ENCODE peak calls at places on chromosome 3, in ten cellular contexts. One of them, this sample, is unnamed.

GRCh38 chr3:177740270-177740669 is 543.0 kb upstream of the TBL1XR1 start:
- DNase-seq in stomach: no peak
- DNase-seq in GM06990: no peak
- DNase-seq in adrenal gland: no peak
- DNase-seq in fibroblast of lung: no peak
- DNase-seq in hepatocyte: no peak
- DNase-seq in HepG2: no peak
- DNase-seq in heart right ventricle: no peak
- DNase-seq in fibroblast of pulmonary artery: no peak
- DNase-seq in Peyer's patch: no peak
- DNase-seq in this sample: no peak

GRCh38 chr3:25856902-25857518 is 67.1 kb downstream of the OXSM start:
- DNase-seq in stomach: no peak
- DNase-seq in GM06990: no peak
- DNase-seq in adrenal gland: no peak
- DNase-seq in fibroblast of lung: peak
- DNase-seq in hepatocyte: peak
- DNase-seq in HepG2: peak
- DNase-seq in heart right ventricle: no peak
- DNase-seq in fibroblast of pulmonary artery: peak
- DNase-seq in Peyer's patch: peak
- DNase-seq in this sample: no peak

GRCh38 chr3:10437995-10438901 is 67.1 kb downstream of the ATP2B2 start:
- DNase-seq in stomach: no peak
- DNase-seq in GM06990: no peak
- DNase-seq in adrenal gland: no peak
- DNase-seq in fibroblast of lung: peak
- DNase-seq in hepatocyte: no peak
- DNase-seq in HepG2: no peak
- DNase-seq in heart right ventricle: no peak
- DNase-seq in fibroblast of pulmonary artery: peak
- DNase-seq in Peyer's patch: no peak
- DNase-seq in this sample: no peak

GRCh38 chr3:33915796-33916589 is 117.6 kb downstream of the PDCD6IP start:
- DNase-seq in stomach: no peak
- DNase-seq in GM06990: no peak
- DNase-seq in adrenal gland: peak
- DNase-seq in fibroblast of lung: peak
- DNase-seq in hepatocyte: no peak
- DNase-seq in HepG2: peak
- DNase-seq in heart right ventricle: peak
- DNase-seq in fibroblast of pulmonary artery: peak
- DNase-seq in Peyer's patch: no peak
- DNase-seq in this sample: no peak

GRCh38 chr3:111895079-111895478 is 36.0 kb downstream of the PHLDB2 start:
- DNase-seq in stomach: no peak
- DNase-seq in GM06990: no peak
- DNase-seq in adrenal gland: no peak
- DNase-seq in fibroblast of lung: peak
- DNase-seq in hepatocyte: no peak
- DNase-seq in HepG2: peak
- DNase-seq in heart right ventricle: no peak
- DNase-seq in fibroblast of pulmonary artery: peak
- DNase-seq in Peyer's patch: no peak
- DNase-seq in this sample: no peak

GRCh38 chr3:48952510-48953118 is 34.0 kb downstream of the ARIH2 start:
- DNase-seq in stomach: peak
- DNase-seq in GM06990: no peak
- DNase-seq in adrenal gland: no peak
- DNase-seq in fibroblast of lung: no peak
- DNase-seq in hepatocyte: peak
- DNase-seq in HepG2: peak
- DNase-seq in heart right ventricle: peak
- DNase-seq in fibroblast of pulmonary artery: peak
- DNase-seq in Peyer's patch: peak
- DNase-seq in this sample: no peak

GRCh38 chr3:43426388-43426787 is 140.0 kb downstream of the SNRK start:
- DNase-seq in stomach: no peak
- DNase-seq in GM06990: no peak
- DNase-seq in adrenal gland: peak
- DNase-seq in fibroblast of lung: no peak
- DNase-seq in hepatocyte: no peak
- DNase-seq in HepG2: no peak
- DNase-seq in heart right ventricle: peak
- DNase-seq in fibroblast of pulmonary artery: no peak
- DNase-seq in Peyer's patch: no peak
- DNase-seq in this sample: no peak

GRCh38 chr3:63807901-63808589 is 11.1 kb upstream of the C3orf49 start:
- DNase-seq in stomach: no peak
- DNase-seq in GM06990: no peak
- DNase-seq in adrenal gland: no peak
- DNase-seq in fibroblast of lung: no peak
- DNase-seq in hepatocyte: no peak
- DNase-seq in HepG2: no peak
- DNase-seq in heart right ventricle: no peak
- DNase-seq in fibroblast of pulmonary artery: peak
- DNase-seq in Peyer's patch: no peak
- DNase-seq in this sample: no peak

GRCh38 chr3:117036259-117036799 is 326.8 kb downstream of the TUSC7 start:
- DNase-seq in stomach: no peak
- DNase-seq in GM06990: no peak
- DNase-seq in adrenal gland: peak
- DNase-seq in fibroblast of lung: peak
- DNase-seq in hepatocyte: peak
- DNase-seq in HepG2: no peak
- DNase-seq in heart right ventricle: no peak
- DNase-seq in fibroblast of pulmonary artery: peak
- DNase-seq in Peyer's patch: peak
- DNase-seq in this sample: no peak

GRCh38 chr3:36894924-36895323 is 49.9 kb downstream of the TRANK1 start:
- DNase-seq in stomach: no peak
- DNase-seq in GM06990: no peak
- DNase-seq in adrenal gland: no peak
- DNase-seq in fibroblast of lung: no peak
- DNase-seq in hepatocyte: no peak
- DNase-seq in HepG2: no peak
- DNase-seq in heart right ventricle: no peak
- DNase-seq in fibroblast of pulmonary artery: no peak
- DNase-seq in Peyer's patch: no peak
- DNase-seq in this sample: no peak

GRCh38 chr3:36892457-36893136 is 52.3 kb downstream of the TRANK1 start:
- DNase-seq in stomach: no peak
- DNase-seq in GM06990: no peak
- DNase-seq in adrenal gland: no peak
- DNase-seq in fibroblast of lung: no peak
- DNase-seq in hepatocyte: no peak
- DNase-seq in HepG2: no peak
- DNase-seq in heart right ventricle: no peak
- DNase-seq in fibroblast of pulmonary artery: no peak
- DNase-seq in Peyer's patch: no peak
- DNase-seq in this sample: no peak

GRCh38 chr3:36893137-36893557 is 51.7 kb downstream of the TRANK1 start:
- DNase-seq in stomach: no peak
- DNase-seq in GM06990: no peak
- DNase-seq in adrenal gland: peak
- DNase-seq in fibroblast of lung: peak
- DNase-seq in hepatocyte: peak
- DNase-seq in HepG2: no peak
- DNase-seq in heart right ventricle: no peak
- DNase-seq in fibroblast of pulmonary artery: peak
- DNase-seq in Peyer's patch: peak
- DNase-seq in this sample: no peak

GRCh38 chr3:36891651-36892268 is 53.1 kb downstream of the TRANK1 start:
- DNase-seq in stomach: no peak
- DNase-seq in GM06990: peak
- DNase-seq in adrenal gland: peak
- DNase-seq in fibroblast of lung: no peak
- DNase-seq in hepatocyte: no peak
- DNase-seq in HepG2: no peak
- DNase-seq in heart right ventricle: peak
- DNase-seq in fibroblast of pulmonary artery: no peak
- DNase-seq in Peyer's patch: peak
- DNase-seq in this sample: no peak

DNA sequence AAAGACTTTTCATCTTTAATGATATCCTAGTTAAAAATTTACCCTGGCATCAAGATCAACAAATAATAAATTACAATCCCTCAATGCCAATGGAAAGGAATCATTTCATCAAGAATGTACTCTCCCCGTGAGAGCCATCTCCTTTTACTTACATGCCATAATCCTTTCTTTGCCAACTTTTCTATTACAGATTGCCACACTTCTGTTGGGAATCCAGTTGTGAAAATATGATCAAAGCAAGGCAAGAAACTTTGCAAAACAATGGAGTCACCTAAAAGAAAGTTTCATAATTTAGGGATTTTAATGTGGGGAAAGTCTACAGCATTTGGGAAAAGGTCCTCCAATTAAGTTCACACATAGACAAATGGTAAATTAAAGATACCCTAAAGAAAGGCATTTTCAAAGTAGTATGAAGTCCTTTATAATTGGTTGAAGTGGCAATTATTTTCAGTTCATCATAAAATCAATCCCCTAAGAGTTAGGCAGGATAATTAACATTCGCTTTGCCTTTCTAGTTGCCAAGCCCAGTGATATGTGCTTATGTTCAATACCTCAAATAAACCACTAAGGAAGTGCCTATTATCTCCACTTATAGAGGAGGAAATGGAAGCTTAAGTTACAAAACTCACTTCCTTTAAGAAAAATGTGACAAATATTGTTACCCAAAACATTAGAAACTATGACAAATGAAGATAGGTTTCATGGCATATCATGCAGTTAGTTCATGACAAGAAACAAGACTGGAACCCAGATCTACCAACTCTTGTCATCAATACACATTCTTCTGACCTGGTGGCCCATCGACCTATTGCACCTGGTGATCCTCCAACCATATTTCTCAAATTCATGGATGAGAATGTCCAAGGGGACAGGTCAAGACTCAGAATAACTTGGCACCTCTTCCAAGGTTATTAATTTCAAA is 49.1 kb downstream of the TRANK1 start:
- DNase-seq in stomach: no peak
- DNase-seq in GM06990: no peak
- DNase-seq in adrenal gland: no peak
- DNase-seq in fibroblast of lung: no peak
- DNase-seq in hepatocyte: no peak
- DNase-seq in HepG2: no peak
- DNase-seq in heart right ventricle: no peak
- DNase-seq in fibroblast of pulmonary artery: peak
- DNase-seq in Peyer's patch: no peak
- DNase-seq in this sample: no peak
- H3K4me3 ChIP-seq in stomach: no peak
- H3K4me3 ChIP-seq in GM06990: no peak
- H3K4me3 ChIP-seq in adrenal gland: no peak
- H3K4me3 ChIP-seq in fibroblast of lung: no peak
- H3K4me3 ChIP-seq in hepatocyte: no peak
- H3K4me3 ChIP-seq in HepG2: no peak
- H3K4me3 ChIP-seq in heart right ventricle: no peak
- H3K4me3 ChIP-seq in fibroblast of pulmonary artery: no peak
- H3K4me3 ChIP-seq in Peyer's patch: no peak
- H3K4me3 ChIP-seq in this sample: no peak

DNA sequence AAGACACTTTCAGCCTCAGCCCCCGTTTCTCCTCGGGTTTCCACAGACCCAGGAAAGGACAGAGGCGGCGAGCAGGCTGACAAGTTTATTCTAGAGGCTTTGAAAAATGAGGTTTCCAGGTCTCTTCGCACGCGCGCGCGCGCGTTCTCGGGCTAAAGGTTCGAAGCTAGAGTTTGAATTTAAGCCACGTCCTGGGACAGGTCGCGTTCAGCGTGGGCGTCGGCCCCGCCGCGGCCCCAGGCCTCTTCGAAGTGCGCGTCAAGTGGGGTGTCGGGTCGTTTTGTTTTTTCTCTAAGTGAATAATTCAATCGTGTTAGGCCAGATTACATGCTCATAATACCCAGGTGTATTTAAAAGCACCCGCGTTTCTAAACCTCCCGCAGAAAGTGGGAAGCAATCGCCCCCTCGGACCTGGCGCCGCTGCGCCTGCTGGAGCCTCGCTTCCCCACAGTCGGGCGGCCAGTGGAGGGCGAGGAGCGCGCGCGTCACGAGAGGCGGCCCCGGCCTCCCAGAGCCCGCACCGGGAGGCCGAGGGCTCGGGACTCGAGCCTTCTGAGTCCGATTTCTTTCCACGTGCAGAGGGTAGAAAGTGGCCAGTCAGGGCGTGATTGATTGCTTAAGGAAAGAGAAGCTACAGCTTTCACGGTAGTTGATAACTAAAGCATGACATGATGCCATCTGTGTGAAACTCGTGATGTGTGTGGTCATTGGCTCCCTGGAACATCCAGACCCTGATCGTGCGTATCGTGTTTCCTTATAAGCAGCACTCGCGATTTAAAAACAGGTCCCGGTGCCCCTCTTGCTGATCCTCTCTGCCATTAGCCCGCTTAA is 15.8 kb upstream of the SOX2 start:
- DNase-seq in stomach: peak
- DNase-seq in GM06990: no peak
- DNase-seq in adrenal gland: no peak
- DNase-seq in fibroblast of lung: no peak
- DNase-seq in hepatocyte: peak
- DNase-seq in HepG2: no peak
- DNase-seq in heart right ventricle: no peak
- DNase-seq in fibroblast of pulmonary artery: no peak
- DNase-seq in Peyer's patch: no peak
- DNase-seq in this sample: no peak
- TF ChIP-seq CTCF in stomach: no peak
- TF ChIP-seq CTCF in GM06990: no peak
- TF ChIP-seq CTCF in adrenal gland: no peak
- TF ChIP-seq CTCF in fibroblast of lung: no peak
- TF ChIP-seq CTCF in hepatocyte: no peak
- TF ChIP-seq CTCF in HepG2: no peak
- TF ChIP-seq CTCF in heart right ventricle: no peak
- TF ChIP-seq CTCF in fibroblast of pulmonary artery: no peak
- TF ChIP-seq CTCF in Peyer's patch: no peak
- TF ChIP-seq CTCF in this sample: no peak

DNA sequence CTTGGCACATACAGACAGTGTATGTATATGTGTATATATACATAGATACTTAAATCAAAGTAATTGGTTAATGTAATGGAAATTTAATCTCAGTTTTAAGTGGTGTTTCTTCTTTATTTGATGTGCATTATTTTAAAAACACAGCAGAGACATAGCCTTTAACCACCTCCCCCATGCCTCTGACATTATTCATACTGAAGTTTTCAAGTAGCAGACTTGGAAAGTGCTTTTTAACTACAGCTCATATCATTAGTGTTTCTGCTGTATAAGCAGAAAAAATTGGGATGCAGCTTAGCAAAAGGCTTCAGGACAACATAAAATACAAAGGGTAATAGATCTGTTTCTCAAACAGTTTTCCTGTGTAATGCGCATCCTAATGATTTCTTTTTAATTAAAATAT is 52.1 kb downstream of the CHST2 start:
- DNase-seq in stomach: no peak
- DNase-seq in GM06990: no peak
- DNase-seq in adrenal gland: no peak
- DNase-seq in fibroblast of lung: peak
- DNase-seq in hepatocyte: no peak
- DNase-seq in HepG2: no peak
- DNase-seq in heart right ventricle: no peak
- DNase-seq in fibroblast of pulmonary artery: peak
- DNase-seq in Peyer's patch: no peak
- DNase-seq in this sample: no peak
- H3K4me3 ChIP-seq in stomach: no peak
- H3K4me3 ChIP-seq in GM06990: no peak
- H3K4me3 ChIP-seq in adrenal gland: no peak
- H3K4me3 ChIP-seq in fibroblast of lung: no peak
- H3K4me3 ChIP-seq in hepatocyte: no peak
- H3K4me3 ChIP-seq in HepG2: no peak
- H3K4me3 ChIP-seq in heart right ventricle: no peak
- H3K4me3 ChIP-seq in fibroblast of pulmonary artery: no peak
- H3K4me3 ChIP-seq in Peyer's patch: no peak
- H3K4me3 ChIP-seq in this sample: no peak

GRCh38 chr3:141754032-141754431 is 9.2 kb upstream of the GRK7 start:
- DNase-seq in stomach: no peak
- DNase-seq in GM06990: no peak
- DNase-seq in adrenal gland: no peak
- DNase-seq in fibroblast of lung: no peak
- DNase-seq in hepatocyte: no peak
- DNase-seq in HepG2: no peak
- DNase-seq in heart right ventricle: no peak
- DNase-seq in fibroblast of pulmonary artery: no peak
- DNase-seq in Peyer's patch: no peak
- DNase-seq in this sample: no peak
- TF ChIP-seq CTCF in stomach: no peak
- TF ChIP-seq CTCF in GM06990: no peak
- TF ChIP-seq CTCF in adrenal gland: no peak
- TF ChIP-seq CTCF in fibroblast of lung: no peak
- TF ChIP-seq CTCF in hepatocyte: no peak
- TF ChIP-seq CTCF in HepG2: no peak
- TF ChIP-seq CTCF in heart right ventricle: no peak
- TF ChIP-seq CTCF in fibroblast of pulmonary artery: no peak
- TF ChIP-seq CTCF in Peyer's patch: no peak
- TF ChIP-seq CTCF in this sample: no peak